ENCODE peak calls at places on chromosomes 7 and 10, in four cellular contexts. One of them, this sample, is unnamed.

GRCh38 chr7:153190452-153190851 is 430.9 kb downstream of the ACTR3B start:
- DNase-seq in NCI-H1092 treated with DMSO at 0.1 percent for 48 hours: no peak
- DNase-seq in posterior vena cava: no peak
- DNase-seq in NT2/D1: peak
- DNase-seq in this sample: peak

GRCh38 chr10:109773818-109774440 is 149.4 kb downstream of the XPNPEP1 start:
- DNase-seq in NCI-H1092 treated with DMSO at 0.1 percent for 48 hours: no peak
- DNase-seq in posterior vena cava: no peak
- DNase-seq in NT2/D1: peak
- DNase-seq in this sample: peak

GRCh38 chr7:44981035-44981706 is 2.4 kb upstream of the MYO1G start:
- DNase-seq in NCI-H1092 treated with DMSO at 0.1 percent for 48 hours: no peak
- DNase-seq in posterior vena cava: no peak
- DNase-seq in NT2/D1: no peak
- DNase-seq in this sample: no peak

GRCh38 chr7:107469836-107470416 is at the start of gene GPR22:
- DNase-seq in NCI-H1092 treated with DMSO at 0.1 percent for 48 hours: no peak
- DNase-seq in posterior vena cava: no peak
- DNase-seq in NT2/D1: no peak
- DNase-seq in this sample: no peak

GRCh38 chr10:71542476-71542875 is 145.8 kb downstream of the CDH23 start:
- DNase-seq in NCI-H1092 treated with DMSO at 0.1 percent for 48 hours: no peak
- DNase-seq in posterior vena cava: no peak
- DNase-seq in NT2/D1: no peak
- DNase-seq in this sample: no peak

GRCh38 chr7:121547341-121548092 is 151.4 kb upstream of the FAM3C start:
- DNase-seq in NCI-H1092 treated with DMSO at 0.1 percent for 48 hours: peak
- DNase-seq in posterior vena cava: no peak
- DNase-seq in NT2/D1: peak
- DNase-seq in this sample: no peak

GRCh38 chr10:80174641-80175395 is 30.5 kb downstream of the ANXA11 start:
- DNase-seq in NCI-H1092 treated with DMSO at 0.1 percent for 48 hours: no peak
- DNase-seq in posterior vena cava: no peak
- DNase-seq in NT2/D1: no peak
- DNase-seq in this sample: no peak

GRCh38 chr7:34025579-34025978 is 120.2 kb downstream of the BMPER start:
- DNase-seq in NCI-H1092 treated with DMSO at 0.1 percent for 48 hours: no peak
- DNase-seq in posterior vena cava: no peak
- DNase-seq in NT2/D1: no peak
- DNase-seq in this sample: no peak

GRCh38 chr10:99435986-99436633 is 5.7 kb upstream of the GOT1 start:
- DNase-seq in NCI-H1092 treated with DMSO at 0.1 percent for 48 hours: peak
- DNase-seq in posterior vena cava: no peak
- DNase-seq in NT2/D1: no peak
- DNase-seq in this sample: peak

GRCh38 chr7:50851891-50852290 is 69.2 kb upstream of the GRB10 start:
- DNase-seq in NCI-H1092 treated with DMSO at 0.1 percent for 48 hours: no peak
- DNase-seq in posterior vena cava: no peak
- DNase-seq in NT2/D1: no peak
- DNase-seq in this sample: no peak

GRCh38 chr10:62231371-62231770 is 37.3 kb downstream of the RTKN2 start:
- DNase-seq in NCI-H1092 treated with DMSO at 0.1 percent for 48 hours: no peak
- DNase-seq in posterior vena cava: no peak
- DNase-seq in NT2/D1: no peak
- DNase-seq in this sample: no peak

GRCh38 chr7:81687062-81687461 is 82.8 kb downstream of the HGF start:
- DNase-seq in NCI-H1092 treated with DMSO at 0.1 percent for 48 hours: no peak
- DNase-seq in posterior vena cava: no peak
- DNase-seq in NT2/D1: no peak
- DNase-seq in this sample: no peak

GRCh38 chr10:79386637-79387465 is 39.6 kb downstream of the PPIF start:
- DNase-seq in NCI-H1092 treated with DMSO at 0.1 percent for 48 hours: no peak
- DNase-seq in posterior vena cava: peak
- DNase-seq in NT2/D1: no peak
- DNase-seq in this sample: no peak

This sample was measured in HAP-1.